ENCODE peak calls at places on chromosomes 5 and 9, in eight cellular contexts. G, M, W, K, Q, Z, V and H are unnamed samples.

GRCh38 chr5:146624179-146624578 is 108.2 kb upstream of the GPR151 start:
- DNase-seq in Z (peak), W (no peak), M (no peak), V (no peak), G (no peak), K (no peak), Q (no peak), H (no peak)

GRCh38 chr9:114008667-114009410 is 69.3 kb downstream of the AMBP start:
- DNase-seq in V (no peak), K (peak), W (no peak), G (no peak), M (no peak), Z (no peak), Q (no peak), H (peak)

GRCh38 chr5:115685480-115685879 is 59.6 kb upstream of the TMED7 start:
- DNase-seq in Q (no peak), G (no peak), V (no peak), Z (no peak), K (no peak), W (no peak), M (no peak), H (no peak)

GRCh38 chr9:120878188-120879130 is 1.5 kb upstream of the PHF19 start:
- DNase-seq in G (no peak), V (no peak), M (no peak), W (peak), K (no peak), Z (no peak), Q (no peak), H (no peak)

GRCh38 chr9:22649384-22649783 is 202.8 kb downstream of the DMRTA1 start:
- DNase-seq in G (no peak), Q (no peak), M (no peak), V (no peak), Z (no peak), K (no peak), W (no peak), H (no peak)

GRCh38 chr5:137296213-137296702 is 202.9 kb downstream of the SPOCK1 start:
- DNase-seq in G (no peak), Q (no peak), V (no peak), K (no peak), M (peak), W (no peak), Z (no peak), H (no peak)

GRCh38 chr9:77714077-77714549 is 66.0 kb upstream of the GNA14 start:
- DNase-seq in W (no peak), V (no peak), K (no peak), Q (no peak), Z (no peak), M (peak), G (no peak), H (no peak)

GRCh38 chr5:10756539-10756938 is 4.5 kb downstream of the DAP start:
- DNase-seq in W (no peak), V (no peak), G (no peak), Z (no peak), K (no peak), Q (no peak), M (peak), H (no peak)

GRCh38 chr5:7894439-7894838 is 25.5 kb downstream of the MTRR start:
- DNase-seq in Q (no peak), K (no peak), G (no peak), W (no peak), Z (no peak), M (no peak), V (no peak), H (no peak)

GRCh38 chr9:129570450-129571297 is 50.2 kb downstream of the C9orf50 start:
- DNase-seq in V (no peak), G (peak), W (peak), Z (peak), M (peak), Q (peak), K (peak), H (no peak)

GRCh38 chr9:74379718-74380117 is 117.4 kb upstream of the RORB start:
- DNase-seq in G (no peak), Q (no peak), Z (peak), M (peak), W (peak), V (no peak), K (peak), H (no peak)

GRCh38 chr5:137095597-137095996 is 403.5 kb downstream of the SPOCK1 start:
- DNase-seq in V (no peak), Q (no peak), Z (no peak), G (no peak), M (no peak), W (no peak), K (no peak), H (no peak)

GRCh38 chr5:133499896-133500295 is 112.4 kb downstream of the FSTL4 start:
- DNase-seq in G (no peak), Z (no peak), W (no peak), M (no peak), V (no peak), K (peak), Q (no peak), H (no peak)

GRCh38 chr5:43305948-43306563 is 7.2 kb downstream of the HMGCS1 start:
- DNase-seq in Z (peak), G (no peak), Q (no peak), M (peak), K (no peak), V (no peak), W (no peak), H (no peak)

GRCh38 chr9:104503440-104503839 is 623 bp upstream of the OR13F1 start:
- DNase-seq in W (no peak), M (no peak), V (no peak), Q (no peak), G (no peak), K (no peak), Z (no peak), H (no peak)

GRCh38 chr5:172856336-172856735 is 22.3 kb downstream of the ERGIC1 start:
- DNase-seq in Q (no peak), K (no peak), Z (no peak), M (no peak), W (no peak), G (no peak), V (no peak), H (no peak)

GRCh38 chr9:130537346-130538050 is 41.9 kb upstream of the FUBP3 start:
- DNase-seq in K (no peak), W (no peak), M (peak), V (no peak), Q (no peak), Z (peak), G (no peak), H (no peak)

GRCh38 chr5:139709587-139710369 is 61.6 kb downstream of the CXXC5 start:
- DNase-seq in K (no peak), G (no peak), V (peak), Q (no peak), W (peak), M (peak), Z (no peak), H (peak)

GRCh38 chr5:150059623-150060022 is 26.7 kb downstream of the CSF1R start:
- DNase-seq in M (no peak), V (no peak), K (peak), Q (no peak), W (no peak), G (no peak), Z (no peak), H (no peak)

GRCh38 chr9:116232425-116233159 is 79.0 kb downstream of the PAPPA start:
- DNase-seq in M (peak), Z (peak), V (no peak), W (no peak), K (no peak), G (no peak), Q (no peak), H (no peak)

GRCh38 chr9:2000314-2000713 is 14.8 kb upstream of the SMARCA2 start:
- DNase-seq in K (no peak), M (no peak), Q (no peak), W (no peak), V (no peak), Z (no peak), G (no peak), H (no peak)

GRCh38 chr5:113189291-113189690 is 212.7 kb downstream of the DCP2 start:
- DNase-seq in M (no peak), G (no peak), V (no peak), W (no peak), Z (no peak), Q (no peak), K (no peak), H (no peak)

GRCh38 chr5:1255081-1255561 is 29.9 kb downstream of the SLC6A18 start:
- DNase-seq in Z (no peak), W (peak), K (no peak), M (no peak), Q (no peak), V (peak), G (no peak), H (no peak)

GRCh38 chr5:134510970-134511795 is 14.3 kb upstream of the JADE2 start:
- DNase-seq in M (peak), W (peak), Z (peak), G (no peak), K (peak), V (no peak), Q (no peak), H (no peak)

GRCh38 chr9:91424403-91425176 is 958 bp upstream of the NFIL3 start:
- DNase-seq in V (peak), K (peak), M (peak), Q (peak), Z (peak), G (peak), W (peak), H (peak)

GRCh38 chr5:172802585-172803176 is 31.4 kb upstream of the ERGIC1 start:
- DNase-seq in G (no peak), M (peak), Z (peak), Q (no peak), V (no peak), K (no peak), W (no peak), H (no peak)

GRCh38 chr5:174454464-174454863 is 269.9 kb upstream of the MSX2 start:
- DNase-seq in G (no peak), Z (no peak), M (no peak), K (no peak), Q (no peak), W (peak), V (peak), H (no peak)

GRCh38 chr5:94908889-94909480 is 290.5 kb downstream of the SLF1 start:
- DNase-seq in K (no peak), M (peak), Q (no peak), W (peak), Z (peak), G (no peak), V (no peak), H (no peak)

GRCh38 chr9:20087481-20087880 is 298.6 kb upstream of the SLC24A2 start:
- DNase-seq in K (no peak), M (no peak), Q (no peak), G (no peak), Z (no peak), W (no peak), V (no peak), H (no peak)

GRCh38 chr9:109317311-109317978 is 3.4 kb downstream of the EPB41L4B start:
- DNase-seq in Q (no peak), W (no peak), G (no peak), Z (no peak), V (no peak), M (no peak), K (no peak), H (no peak)

GRCh38 chr9:9612270-9612669 is 1000.5 kb downstream of the PTPRD start:
- DNase-seq in Q (no peak), V (no peak), Z (no peak), K (no peak), G (no peak), M (no peak), W (no peak), H (no peak)

GRCh38 chr9:87685431-87685830 is 40.5 kb upstream of the CTSL start:
- DNase-seq in W (no peak), G (no peak), Z (no peak), K (no peak), Q (peak), M (no peak), V (no peak), H (no peak)

GRCh38 chr5:16574789-16575785 is 41.7 kb downstream of the RETREG1 start:
- DNase-seq in Z (peak), G (no peak), W (no peak), Q (no peak), M (peak), K (no peak), V (no peak), H (no peak)

GRCh38 chr9:92680166-92681119 is 10.5 kb upstream of the IPPK start:
- DNase-seq in K (no peak), V (no peak), Z (peak), Q (no peak), G (no peak), M (no peak), W (no peak), H (no peak)

GRCh38 chr5:174259691-174260420 is 214.3 kb downstream of the NSG2 start:
- DNase-seq in V (no peak), G (no peak), Z (no peak), M (no peak), W (no peak), K (no peak), Q (no peak), H (no peak)

GRCh38 chr9:85508616-85509015 is 233.1 kb downstream of the AGTPBP1 start:
- DNase-seq in K (no peak), Q (no peak), G (no peak), W (no peak), M (no peak), Z (peak), V (no peak), H (no peak)

GRCh38 chr5:149264432-149265069 is 7.1 kb upstream of the AFAP1L1 start:
- DNase-seq in V (peak), Q (peak), W (peak), K (peak), Z (peak), M (no peak), G (no peak), H (no peak)

GRCh38 chr5:151296974-151297373 is 6.6 kb downstream of the SLC36A3 start:
- DNase-seq in M (no peak), V (no peak), G (no peak), Z (no peak), Q (no peak), K (no peak), W (no peak), H (no peak)

GRCh38 chr5:141756196-141756595 is 74.2 kb upstream of the ARAP3 start:
- DNase-seq in V (no peak), G (no peak), K (no peak), M (no peak), W (no peak), Z (no peak), Q (no peak), H (no peak)

GRCh38 chr5:141753971-141754713 is 72.1 kb upstream of the ARAP3 start:
- DNase-seq in K (no peak), V (peak), Q (no peak), M (peak), W (peak), G (no peak), Z (peak), H (no peak)

GRCh38 chr5:141760193-141760592 is 78.2 kb upstream of the ARAP3 start:
- DNase-seq in Z (no peak), G (no peak), W (no peak), K (no peak), M (no peak), Q (no peak), V (no peak), H (no peak)

GRCh38 chr5:141758316-141758965 is 76.4 kb upstream of the ARAP3 start:
- DNase-seq in G (no peak), W (peak), M (no peak), V (no peak), K (no peak), Q (no peak), Z (no peak), H (no peak)

GRCh38 chr5:141757402-141757801 is 75.4 kb upstream of the ARAP3 start:
- DNase-seq in Z (peak), G (no peak), V (no peak), W (no peak), M (no peak), Q (no peak), K (no peak), H (no peak)
- TF ChIP-seq CTCF in Z (peak), G (no peak), V (no peak), W (no peak), M (peak), Q (no peak), K (peak), H (no peak)

DNA sequence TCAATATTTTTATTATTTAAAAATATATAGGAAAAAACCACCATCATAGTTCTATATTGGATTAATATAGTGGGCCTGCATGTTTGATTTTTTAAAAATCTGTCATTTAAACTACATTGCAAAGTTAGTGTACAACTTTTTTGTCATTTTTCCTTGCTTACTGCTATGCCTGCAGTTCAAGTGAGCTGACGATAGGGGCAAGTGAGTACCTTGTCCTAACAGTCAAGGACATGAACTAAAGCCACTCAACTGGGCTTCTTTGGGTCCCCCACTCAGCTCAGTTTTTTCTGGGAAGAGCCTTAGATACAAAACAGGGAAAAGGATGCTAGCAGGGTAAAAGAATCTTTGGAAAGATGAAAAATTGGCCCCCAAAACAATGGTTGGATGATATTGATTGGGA is 269.9 kb downstream of the MAN2A1 start:
- DNase-seq in Z (no peak), M (no peak), Q (no peak), K (no peak), V (no peak), G (no peak), W (no peak), H (no peak)
- TF ChIP-seq CTCF in Z (peak), M (no peak), Q (no peak), K (no peak), V (no peak), G (no peak), W (no peak), H (no peak)

GRCh38 chr5:132495672-132496630 is 5.4 kb upstream of the IRF1 start:
- DNase-seq in Q (peak), W (peak), M (peak), K (peak), Z (peak), G (peak), V (peak), H (peak)
- TF ChIP-seq CTCF in Q (no peak), W (no peak), M (no peak), K (no peak), Z (no peak), G (peak), V (no peak), H (no peak)

GRCh38 chr9:36164361-36164760 is 4.8 kb upstream of the CCIN start:
- DNase-seq in G (no peak), K (no peak), W (no peak), Z (no peak), M (no peak), V (no peak), Q (no peak), H (no peak)

GRCh38 chr9:36163840-36164175 is 5.4 kb upstream of the CCIN start:
- DNase-seq in K (no peak), G (no peak), W (no peak), Q (no peak), Z (peak), V (no peak), M (peak), H (no peak)

GRCh38 chr9:36164989-36165388 is 4.2 kb upstream of the CCIN start:
- DNase-seq in K (no peak), Q (no peak), V (no peak), W (no peak), G (no peak), M (no peak), Z (no peak), H (no peak)

GRCh38 chr9:36165766-36166149 is 3.4 kb upstream of the CCIN start:
- DNase-seq in W (no peak), Q (no peak), M (peak), G (no peak), K (no peak), Z (peak), V (no peak), H (no peak)

DNA sequence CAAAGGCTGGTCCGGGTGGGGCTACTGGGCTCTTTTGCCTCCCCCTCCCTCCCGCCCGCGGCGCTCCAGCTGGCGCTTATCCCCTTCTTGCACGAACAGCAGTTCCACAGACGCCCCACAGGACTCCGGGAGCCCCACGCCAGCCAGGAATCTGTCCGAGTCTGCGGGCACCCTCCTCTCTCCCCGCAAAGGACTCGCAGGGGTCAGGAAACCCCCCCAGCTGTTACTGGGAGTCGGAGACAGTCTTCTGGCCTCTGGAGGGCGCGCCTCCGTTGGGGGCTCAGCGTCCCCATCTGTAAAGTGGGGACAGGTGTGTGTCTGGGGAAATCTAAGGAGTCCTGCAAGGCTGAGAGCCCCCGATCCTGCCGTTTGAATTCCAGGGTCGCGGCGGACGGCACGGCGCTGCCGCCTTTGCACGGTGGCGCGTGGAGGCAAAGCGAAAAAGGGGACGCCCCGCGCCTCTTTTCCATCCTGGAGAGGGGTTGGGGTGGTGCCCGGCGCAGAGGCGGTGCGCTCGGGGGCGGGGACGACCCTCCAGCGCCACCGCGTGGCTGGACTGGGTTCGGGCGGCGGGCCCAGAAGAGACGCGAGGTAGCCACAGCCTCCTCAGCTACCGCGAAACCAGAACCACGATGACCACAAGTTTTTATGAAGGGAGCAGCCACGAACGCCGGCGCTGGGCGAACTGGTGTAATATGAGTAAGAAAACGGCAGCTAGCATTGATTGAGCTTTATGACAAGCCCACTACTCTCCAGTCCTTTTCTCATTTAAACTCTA is 2.8 kb upstream of the CCIN start:
- DNase-seq in W (peak), Q (peak), Z (peak), V (peak), K (peak), M (peak), G (peak), H (peak)
- TF ChIP-seq CTCF in W (peak), Q (peak), Z (peak), V (peak), K (peak), M (peak), G (peak), H (peak)

GRCh38 chr5:169094586-169095409 is 206.1 kb downstream of the SLIT3 start:
- DNase-seq in Q (no peak), G (no peak), Z (peak), K (no peak), W (no peak), V (no peak), M (peak), H (no peak)

GRCh38 chr5:169097897-169098296 is 203.0 kb downstream of the SLIT3 start:
- DNase-seq in Z (no peak), V (no peak), Q (no peak), M (no peak), G (no peak), W (no peak), K (no peak), H (no peak)

GRCh38 chr5:169097374-169097831 is 203.5 kb downstream of the SLIT3 start:
- DNase-seq in K (no peak), Z (no peak), V (no peak), M (peak), W (no peak), G (no peak), Q (no peak), H (no peak)

GRCh38 chr5:169095976-169096375 is 205.0 kb downstream of the SLIT3 start:
- DNase-seq in M (no peak), G (no peak), Z (no peak), V (no peak), Q (no peak), W (no peak), K (no peak), H (no peak)

DNA sequence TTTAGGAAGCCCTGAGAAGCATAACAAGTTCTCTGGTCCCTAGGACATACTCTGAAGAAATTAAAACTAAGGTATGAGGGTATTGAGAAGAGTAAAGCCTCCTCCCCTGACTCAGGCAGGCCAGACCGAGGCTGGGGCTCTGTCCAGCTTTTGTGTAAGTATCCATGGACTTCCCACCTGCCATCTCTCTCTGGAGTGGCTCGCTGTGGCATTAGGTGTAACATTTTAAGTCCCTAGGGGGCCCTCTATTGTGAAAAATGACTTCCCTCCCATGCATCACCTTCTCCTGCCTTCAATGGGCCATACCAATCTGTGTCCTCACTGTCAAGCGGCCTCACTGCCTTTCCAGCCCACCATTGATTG is 205.5 kb downstream of the SLIT3 start:
- DNase-seq in K (no peak), Z (no peak), V (no peak), G (no peak), W (no peak), M (no peak), Q (no peak), H (no peak)
- TF ChIP-seq CTCF in K (no peak), Z (no peak), V (no peak), G (no peak), W (no peak), M (no peak), Q (no peak), H (no peak)